ENCODE peak calls at places on chromosomes 5 and 9, in nine cellular contexts. K is heart left ventricle, O is tibial nerve, R is transverse colon, B is HepG2, Z is thyroid gland, G is stomach, E is H54, V is adrenal gland. S is an unnamed sample.

GRCh38 chr9:76873056-76873792 is 32.7 kb downstream of the PRUNE2 start:
- DNase-seq in K (no peak), O (no peak), R (no peak), B (no peak), Z (no peak), G (no peak), E (no peak), V (no peak), S (no peak)

GRCh38 chr9:99870126-99870525 is 36.3 kb upstream of the STX17 start:
- DNase-seq in K (no peak), O (no peak), R (no peak), B (no peak), Z (no peak), G (no peak), E (no peak), V (no peak), S (no peak)

GRCh38 chr5:135834639-135835529 is at the start of gene SLC25A48:
- DNase-seq in K (peak; percentile 17), O (no peak), R (peak; percentile 76), B (peak; percentile 52), Z (peak; percentile 67), G (peak; percentile 40), E (no peak), V (no peak), S (peak; percentile 54)

GRCh38 chr5:83715316-83716060 is 5.2 kb downstream of the HAPLN1 start:
- DNase-seq in K (no peak), O (no peak), R (no peak), B (no peak), Z (peak; percentile 23), G (no peak), E (no peak), V (no peak), S (no peak)

GRCh38 chr9:115234094-115234493 is 116.1 kb upstream of the TNC start:
- DNase-seq in K (no peak), O (no peak), R (no peak), B (no peak), Z (no peak), G (no peak), E (peak; percentile 45), V (no peak), S (no peak)

GRCh38 chr9:28938981-28939380 is 1365.7 kb upstream of the C9orf72 start:
- DNase-seq in K (no peak), O (no peak), R (no peak), B (no peak), Z (no peak), G (no peak), E (no peak), V (no peak), S (no peak)

GRCh38 chr5:68482199-68482598 is 266.6 kb downstream of the PIK3R1 start:
- DNase-seq in K (no peak), O (no peak), R (no peak), B (no peak), Z (no peak), G (no peak), E (no peak), V (no peak), S (peak; percentile 92)

GRCh38 chr9:81656004-81656403 is 33.3 kb downstream of the TLE1 start:
- DNase-seq in K (no peak), O (no peak), R (peak; percentile 66), B (peak; percentile 21), Z (no peak), G (peak; percentile 66), E (no peak), V (peak; percentile 46), S (no peak)

GRCh38 chr5:59093329-59093728 is 510.5 kb downstream of the RAB3C start:
- DNase-seq in K (no peak), O (no peak), R (no peak), B (no peak), Z (no peak), G (no peak), E (no peak), V (no peak), S (no peak)

GRCh38 chr9:116101516-116101915 is 52.1 kb upstream of the PAPPA start:
- DNase-seq in K (no peak), O (no peak), R (no peak), B (no peak), Z (no peak), G (no peak), E (no peak), V (no peak), S (no peak)

GRCh38 chr5:19256036-19256435 is 732.0 kb downstream of the CDH18 start:
- DNase-seq in K (no peak), O (no peak), R (no peak), B (no peak), Z (no peak), G (no peak), E (no peak), V (no peak), S (no peak)

GRCh38 chr5:9617191-9617590 is 13.0 kb downstream of the TAS2R1 start:
- DNase-seq in K (no peak), O (no peak), R (no peak), B (no peak), Z (no peak), G (no peak), E (no peak), V (no peak), S (no peak)

GRCh38 chr5:127040779-127041520 is 10.6 kb upstream of the MARCHF3 start:
- DNase-seq in K (no peak), O (no peak), R (peak; percentile 56), B (no peak), Z (no peak), G (peak; percentile 28), E (no peak), V (no peak), S (peak; percentile 16)

GRCh38 chr5:135107986-135108385 is 74.0 kb upstream of the PITX1 start:
- DNase-seq in K (no peak), O (no peak), R (no peak), B (no peak), Z (no peak), G (no peak), E (no peak), V (no peak), S (no peak)

GRCh38 chr5:18179579-18179978 is 545.3 kb downstream of the TAF11L14 start:
- DNase-seq in K (no peak), O (no peak), R (no peak), B (no peak), Z (no peak), G (no peak), E (no peak), V (no peak), S (no peak)

GRCh38 chr5:82931110-82931509 is 146.1 kb downstream of the TMEM167A start:
- DNase-seq in K (no peak), O (no peak), R (no peak), B (no peak), Z (no peak), G (no peak), E (no peak), V (no peak), S (no peak)

DNA sequence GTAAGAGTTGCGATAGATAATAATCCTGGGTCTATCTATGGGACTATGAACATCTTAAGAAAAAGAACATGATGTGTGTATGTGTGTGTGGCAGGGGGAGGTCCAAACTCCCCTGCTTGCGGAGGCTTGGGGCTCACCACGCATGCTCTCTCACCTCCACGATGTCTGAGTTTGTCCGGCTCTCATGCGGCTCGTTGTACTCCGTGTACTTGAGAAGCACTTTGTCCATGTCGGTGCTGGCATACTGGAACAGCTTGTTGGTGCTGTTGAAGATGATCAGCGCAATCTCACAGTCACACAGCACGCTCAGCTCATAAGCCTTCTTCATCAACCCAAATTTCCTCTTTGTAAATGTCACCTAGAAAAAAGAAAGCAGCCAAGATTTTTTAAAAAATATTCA is 78.5 kb downstream of the MEF2C start:
- DNase-seq in K (no peak), O (no peak), R (no peak), B (no peak), Z (no peak), G (no peak), E (no peak), V (no peak), S (no peak)
- TF ChIP-seq POLR2A in K (no peak), O (no peak), R (no peak), B (no peak), Z (no peak), G (no peak), E (no peak), V (no peak), S (no peak)

GRCh38 chr9:15510789-15511575 is at the start of gene PSIP1:
- DNase-seq in K (peak; percentile 77), O (peak; percentile 44), R (peak; percentile 83), B (peak; percentile 57), Z (peak; percentile 71), G (peak; percentile 72), E (peak; percentile 64), V (peak; percentile 74), S (peak; percentile 96)
- TF ChIP-seq POLR2A in K (no peak), O (peak; percentile 22), R (peak; percentile 55), B (peak; percentile 89), Z (peak; percentile 79), G (no peak), E (peak; percentile 86), V (peak; percentile 24), S (peak; percentile 84)

DNA sequence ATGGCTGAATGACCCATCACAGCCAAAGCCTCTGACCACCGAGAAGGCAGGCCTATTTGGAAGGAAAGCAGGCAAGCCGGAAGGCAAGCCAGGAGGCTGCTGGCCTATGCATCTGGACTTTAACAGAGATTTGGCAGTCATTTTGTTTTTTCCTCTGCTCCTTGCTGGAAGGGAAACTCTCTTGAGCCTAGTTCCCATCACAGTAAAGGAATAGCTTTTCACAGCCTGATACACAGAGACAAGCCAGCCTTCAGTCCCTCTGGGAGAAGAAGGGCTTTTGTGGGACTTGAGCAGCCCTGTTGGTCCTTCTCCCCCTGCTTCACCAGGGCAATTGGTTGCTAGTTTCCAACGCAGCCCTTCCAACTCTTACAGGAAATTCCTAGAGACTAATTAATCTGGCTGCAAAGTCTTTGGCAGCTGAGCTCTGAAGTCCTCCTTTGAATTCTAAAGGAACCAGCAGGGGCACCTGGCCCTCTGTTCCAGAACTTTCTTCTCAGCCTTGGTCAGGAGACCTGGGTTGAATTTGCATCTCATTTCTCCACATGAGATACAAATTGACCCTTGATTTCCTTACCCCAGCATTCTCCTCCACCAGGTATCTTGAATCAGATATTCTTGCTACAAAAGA is 157.3 kb upstream of the EPB41L4A start:
- DNase-seq in K (peak; percentile 35), O (no peak), R (no peak), B (no peak), Z (no peak), G (no peak), E (no peak), V (no peak), S (no peak)
- TF ChIP-seq POLR2A in K (no peak), O (no peak), R (no peak), B (no peak), Z (no peak), G (no peak), E (no peak), V (no peak), S (no peak)

DNA sequence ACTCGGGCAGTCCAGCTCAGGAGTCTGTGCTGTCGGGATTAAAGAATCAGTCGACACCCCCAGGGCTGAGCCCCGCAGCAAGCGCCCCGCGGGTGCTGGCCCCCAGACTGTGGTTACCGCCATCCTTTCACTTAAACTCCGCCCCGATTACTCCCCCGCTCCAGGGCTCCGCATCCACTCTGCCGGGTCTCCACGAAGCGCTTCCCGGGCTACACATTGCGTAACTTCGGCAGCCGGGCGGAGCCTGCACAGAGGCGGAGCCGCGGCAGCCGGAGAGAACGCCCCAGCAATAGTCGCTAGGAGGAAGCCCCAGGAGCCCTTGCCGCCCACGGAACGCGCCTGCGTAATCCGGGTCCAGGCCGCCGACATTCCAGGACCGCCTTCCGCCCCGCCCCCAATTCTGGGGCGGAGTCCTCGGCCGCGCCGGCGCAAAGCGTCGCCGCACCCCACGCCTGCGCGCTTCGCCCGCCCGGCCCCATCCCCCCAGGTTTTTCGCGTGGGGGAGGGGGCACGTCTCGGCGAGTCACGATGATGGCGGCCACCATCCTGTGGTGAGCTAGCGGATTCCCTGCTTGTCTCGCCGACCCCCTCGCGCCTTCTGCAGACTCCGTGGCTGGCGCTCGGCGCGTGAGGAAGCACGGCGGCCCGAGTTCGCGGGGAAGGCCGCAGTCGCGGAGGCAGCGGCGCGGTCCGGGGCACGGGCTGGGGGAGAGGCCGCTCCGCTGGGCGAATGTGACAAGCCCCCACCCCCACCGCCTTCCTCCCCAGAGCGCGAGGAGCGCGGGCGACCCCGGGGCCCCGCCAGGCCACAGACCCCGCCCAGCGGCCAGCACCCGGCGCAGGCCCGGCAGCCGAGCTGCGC is at the start of gene RAD23B:
- DNase-seq in K (peak; percentile 99), O (peak; percentile 95), R (peak; percentile 99), B (peak; percentile 94), Z (peak; percentile 99), G (peak; percentile 98), E (peak; percentile 97), V (peak; percentile 99), S (peak; percentile 97)
- TF ChIP-seq POLR2A in K (no peak), O (peak; percentile 94), R (peak; percentile 82), B (peak; percentile 89), Z (peak; percentile 95), G (peak; percentile 53), E (peak; percentile 93), V (peak; percentile 81), S (peak; percentile 89)

S was measured in erythroblast.